ENCODE peak calls at places on chromosome 21, in four cellular contexts. O is EL, N is dermis microvascular lymphatic vessel endothelial cell, C is NCI-H774. Z is an unnamed sample.

GRCh38 chr21:16522512-16522911 is 792.7 kb downstream of the USP25 start:
- DNase-seq in O (peak; percentile 40), N (no peak), C (no peak), Z (no peak)

GRCh38 chr21:29190920-29191319 is 60.5 kb downstream of the MAP3K7CL start:
- DNase-seq in O (peak; percentile 50), N (no peak), C (no peak), Z (no peak)

GRCh38 chr21:22536511-22536910 is 1538.3 kb downstream of the NCAM2 start:
- DNase-seq in O (no peak), N (no peak), C (no peak), Z (no peak)

GRCh38 chr21:31744162-31744800 is 12.4 kb upstream of the SCAF4 start:
- DNase-seq in O (no peak), N (no peak), C (no peak), Z (no peak)

GRCh38 chr21:43335119-43335518 is 91.8 kb downstream of the SIK1 start:
- DNase-seq in O (no peak), N (no peak), C (no peak), Z (no peak)

GRCh38 chr21:38712076-38712475 is 93.7 kb upstream of the ETS2 start:
- DNase-seq in O (peak; percentile 28), N (peak; percentile 22), C (peak; percentile 76), Z (peak; percentile 68)

GRCh38 chr21:40562603-40563002 is 284.4 kb downstream of the DSCAM start:
- DNase-seq in O (no peak), N (no peak), C (no peak), Z (no peak)

GRCh38 chr21:40788635-40789034 is 58.3 kb downstream of the DSCAM start:
- DNase-seq in O (no peak), N (no peak), C (no peak), Z (no peak)

GRCh38 chr21:34827445-34828235 is 158.8 kb downstream of the CLIC6 start:
- DNase-seq in O (no peak), N (no peak), C (no peak), Z (no peak)

GRCh38 chr21:45546636-45547203 is 4.5 kb upstream of the SLC19A1 start:
- DNase-seq in O (no peak), N (no peak), C (no peak), Z (no peak)

GRCh38 chr21:28872218-28872617 is 120.5 kb downstream of the LTN1 start:
- DNase-seq in O (no peak), N (no peak), C (no peak), Z (no peak)

GRCh38 chr21:45982758-45983731 is 1.5 kb downstream of the COL6A1 start:
- DNase-seq in O (peak; percentile 31), N (no peak), C (no peak), Z (no peak)

GRCh38 chr21:21788591-21788990 is 790.4 kb downstream of the NCAM2 start:
- DNase-seq in O (no peak), N (no peak), C (no peak), Z (no peak)

GRCh38 chr21:14453964-14454641 is 71.2 kb upstream of the HSPA13 start:
- DNase-seq in O (no peak), N (no peak), C (no peak), Z (no peak)

GRCh38 chr21:36065497-36066036 is 4.3 kb upstream of the CBR1 start:
- DNase-seq in O (peak; percentile 70), N (peak; percentile 65), C (peak; percentile 36), Z (peak; percentile 78)

GRCh38 chr21:31162827-31163226 is 124.6 kb upstream of the KRTAP19-8 start:
- DNase-seq in O (peak; percentile 57), N (no peak), C (no peak), Z (no peak)

GRCh38 chr21:32921632-32922230 is 104.0 kb upstream of the OLIG2 start:
- DNase-seq in O (peak; percentile 14), N (no peak), C (no peak), Z (peak; percentile 6)

GRCh38 chr21:45118099-45118498 is 43.7 kb downstream of the ADARB1 start:
- DNase-seq in O (no peak), N (no peak), C (no peak), Z (no peak)